ENCODE peak calls at places on chromosomes 5 and 9, in five cellular contexts. E is nucleus accumbens, F is MV-4-11, U is left colon, L is erythroblast. C is an unnamed sample.

GRCh38 chr5:2754621-2755370 is 3.3 kb upstream of the IRX2 start:
- DNase-seq in L (no peak), E (no peak), F (no peak), U (no peak), C (no peak)

GRCh38 chr5:116276952-116277351 is 192.1 kb downstream of the COMMD10 start:
- DNase-seq in E (no peak), F (no peak), U (no peak), L (no peak), C (no peak)

GRCh38 chr5:155759984-155760383 is 567.0 kb upstream of the SGCD start:
- DNase-seq in L (no peak), F (no peak), U (no peak), E (no peak), C (no peak)

GRCh38 chr5:10201223-10201868 is 48.3 kb downstream of the ATPSCKMT start:
- DNase-seq in E (no peak), F (peak; percentile 54), L (peak; percentile 9), U (no peak), C (no peak)

GRCh38 chr5:170467000-170467707 is 36.7 kb upstream of the KCNIP1 start:
- DNase-seq in L (no peak), E (no peak), F (peak; percentile 87), U (no peak), C (no peak)

GRCh38 chr9:37899041-37899440 is 4.9 kb downstream of the SLC25A51 start:
- DNase-seq in E (no peak), U (no peak), L (no peak), F (no peak), C (no peak)

GRCh38 chr5:170749911-170750431 is 33.6 kb upstream of the GABRP start:
- DNase-seq in F (no peak), L (no peak), E (no peak), U (no peak), C (no peak)

GRCh38 chr9:123339666-123340414 is 16.2 kb upstream of the CRB2 start:
- DNase-seq in L (no peak), E (peak; percentile 50), U (peak; percentile 39), F (peak; percentile 62), C (no peak)

GRCh38 chr5:129031886-129032683 is 62.5 kb upstream of the ISOC1 start:
- DNase-seq in U (no peak), F (no peak), L (no peak), E (no peak), C (no peak)

GRCh38 chr5:83555263-83555662 is 83.7 kb downstream of the VCAN start:
- DNase-seq in E (no peak), F (no peak), L (no peak), U (no peak), C (no peak)

GRCh38 chr5:172906436-172906835 is 52.8 kb upstream of the RPL26L1 start:
- DNase-seq in L (no peak), E (no peak), U (no peak), F (no peak), C (no peak)

GRCh38 chr9:72592501-72593403 is 71.3 kb downstream of the TMC1 start:
- DNase-seq in E (peak; percentile 10), L (peak; percentile 86), U (no peak), F (peak; percentile 61), C (peak; percentile 48)

GRCh38 chr5:67910599-67910998 is 305.0 kb upstream of the PIK3R1 start:
- DNase-seq in F (no peak), U (no peak), E (no peak), L (no peak), C (no peak)

GRCh38 chr9:4318741-4319140 is 18.9 kb upstream of the GLIS3 start:
- DNase-seq in E (no peak), L (no peak), F (no peak), U (no peak), C (no peak)

GRCh38 chr9:36867672-36868471 is 166.2 kb downstream of the PAX5 start:
- DNase-seq in L (no peak), E (peak; percentile 7), F (no peak), U (peak; percentile 84), C (no peak)

GRCh38 chr9:126293522-126293889 is 33.1 kb upstream of the MVB12B start:
- DNase-seq in L (peak; percentile 8), U (no peak), F (no peak), E (no peak), C (no peak)

GRCh38 chr9:89999176-89999533 is 394.3 kb downstream of the GADD45G start:
- DNase-seq in E (no peak), L (no peak), F (no peak), U (peak; percentile 74), C (no peak)

GRCh38 chr9:132632426-132632825 is 37.4 kb downstream of the DDX31 start:
- DNase-seq in L (no peak), U (no peak), E (no peak), F (no peak), C (no peak)

GRCh38 chr5:73392775-73393174 is 55.8 kb downstream of the FOXD1 start:
- DNase-seq in E (no peak), U (peak; percentile 41), F (no peak), L (no peak), C (no peak)

GRCh38 chr9:81522721-81523551 is 166.4 kb downstream of the TLE1 start:
- DNase-seq in U (no peak), E (no peak), L (peak; percentile 53), F (peak; percentile 82), C (peak; percentile 55)

GRCh38 chr5:14102666-14103065 is 40.5 kb upstream of the TRIO start:
- DNase-seq in U (no peak), L (no peak), F (no peak), E (no peak), C (no peak)

GRCh38 chr5:77358566-77359205 is 133.4 kb downstream of the WDR41 start:
- DNase-seq in F (no peak), E (no peak), U (no peak), L (no peak), C (no peak)